ENCODE peak calls at places on chromosomes 6 and 20, in five cellular contexts. K is breast epithelium, T is astrocyte of the cerebellum, B is sigmoid colon, F is fibroblast of lung. O is an unnamed sample.

GRCh38 chr6:126188271-126188909 is 151.5 kb upstream of the CENPW start:
- DNase-seq in K (no peak), T (peak), B (no peak), F (peak), O (peak)

GRCh38 chr20:61694666-61695065 is 371.0 kb downstream of the TAF4 start:
- DNase-seq in K (no peak), T (no peak), B (no peak), F (no peak), O (no peak)

GRCh38 chr6:56595490-56596122 is 47.1 kb downstream of the DST start:
- DNase-seq in K (no peak), T (peak), B (no peak), F (peak), O (no peak)

GRCh38 chr20:21901470-21902275 is 196.2 kb downstream of the PAX1 start:
- DNase-seq in K (no peak), T (no peak), B (peak), F (no peak), O (no peak)

GRCh38 chr6:133306876-133307275 is 65.7 kb downstream of the EYA4 start:
- DNase-seq in K (no peak), T (no peak), B (no peak), F (peak), O (no peak)

GRCh38 chr20:36482044-36482473 is 59.3 kb upstream of the MYL9 start:
- DNase-seq in K (no peak), T (no peak), B (no peak), F (no peak), O (no peak)

GRCh38 chr20:48378976-48379670 is 448.7 kb downstream of the PREX1 start:
- DNase-seq in K (no peak), T (no peak), B (no peak), F (no peak), O (no peak)

GRCh38 chr6:169897601-169898358 is 146.4 kb downstream of the ERMARD start:
- DNase-seq in K (no peak), T (no peak), B (no peak), F (no peak), O (no peak)

GRCh38 chr6:1825277-1825676 is 215.6 kb downstream of the FOXC1 start:
- DNase-seq in K (no peak), T (no peak), B (no peak), F (no peak), O (no peak)

GRCh38 chr6:167107787-167108186 is 15.1 kb upstream of the CCR6 start:
- DNase-seq in K (peak), T (no peak), B (no peak), F (no peak), O (no peak)

GRCh38 chr20:25310268-25310920 is 62.5 kb downstream of the PYGB start:
- DNase-seq in K (no peak), T (peak), B (peak), F (peak), O (peak)

GRCh38 chr20:20498081-20498861 is 130.4 kb downstream of the INSM1 start:
- DNase-seq in K (no peak), T (peak), B (no peak), F (peak), O (peak)

GRCh38 chr20:4592316-4593148 is 129.2 kb upstream of the PRND start:
- DNase-seq in K (no peak), T (no peak), B (no peak), F (peak), O (no peak)

GRCh38 chr6:13454286-13455221 is 32.8 kb downstream of the GFOD1 start:
- DNase-seq in K (no peak), T (no peak), B (peak), F (peak), O (no peak)

GRCh38 chr6:112279044-112279916 is 24.9 kb upstream of the LAMA4 start:
- DNase-seq in K (no peak), T (no peak), B (no peak), F (peak), O (no peak)

GRCh38 chr20:25706793-25707192 is 10.1 kb upstream of the ZNF337 start:
- DNase-seq in K (no peak), T (no peak), B (no peak), F (no peak), O (no peak)

GRCh38 chr6:165695736-165696515 is 32.9 kb upstream of the PDE10A start:
- DNase-seq in K (no peak), T (no peak), B (no peak), F (no peak), O (no peak)

GRCh38 chr6:129543981-129544380 is 166.0 kb downstream of the ARHGAP18 start:
- DNase-seq in K (no peak), T (no peak), B (no peak), F (peak), O (no peak)

GRCh38 chr20:16675165-16675564 is 54.7 kb upstream of the SNRPB2 start:
- DNase-seq in K (no peak), T (no peak), B (no peak), F (no peak), O (no peak)

GRCh38 chr6:62626661-62627060 is 340.6 kb upstream of the KHDRBS2 start:
- DNase-seq in K (no peak), T (no peak), B (no peak), F (no peak), O (no peak)

GRCh38 chr20:62967149-62967501 is 14.6 kb downstream of the SLC17A9 start:
- DNase-seq in K (no peak), T (no peak), B (no peak), F (no peak), O (no peak)

GRCh38 chr20:62964700-62965099 is 12.2 kb downstream of the SLC17A9 start:
- DNase-seq in K (no peak), T (no peak), B (no peak), F (no peak), O (no peak)

GRCh38 chr20:62966212-62967148 is 14.0 kb downstream of the SLC17A9 start:
- DNase-seq in K (no peak), T (no peak), B (no peak), F (no peak), O (no peak)

GRCh38 chr20:62963614-62964397 is 11.3 kb downstream of the SLC17A9 start:
- DNase-seq in K (no peak), T (no peak), B (no peak), F (no peak), O (no peak)

DNA sequence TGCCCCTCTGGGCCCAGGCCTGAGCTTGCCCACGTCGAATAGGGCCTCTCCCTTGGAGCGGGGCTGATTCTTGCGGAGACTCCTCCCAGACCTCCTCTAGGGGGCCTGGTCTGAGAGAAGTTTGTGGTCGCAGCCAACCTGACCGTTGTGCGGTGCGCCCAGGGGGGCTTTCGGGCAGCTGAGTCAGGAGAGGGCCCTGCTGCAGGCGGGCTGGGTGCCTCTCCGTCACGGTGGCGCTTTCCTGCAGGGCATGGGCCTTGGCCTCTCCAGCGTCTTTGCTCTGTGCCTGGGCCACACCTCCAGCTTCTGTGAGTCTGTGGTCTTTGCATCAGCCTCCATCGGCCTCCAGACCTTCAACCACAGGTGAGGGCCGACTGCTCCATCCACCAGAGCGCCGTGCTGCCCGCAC is 12.9 kb downstream of the SLC17A9 start:
- DNase-seq in K (no peak), T (no peak), B (no peak), F (no peak), O (no peak)
- TF ChIP-seq CTCF in K (no peak), T (no peak), B (no peak), F (no peak), O (no peak)

DNA sequence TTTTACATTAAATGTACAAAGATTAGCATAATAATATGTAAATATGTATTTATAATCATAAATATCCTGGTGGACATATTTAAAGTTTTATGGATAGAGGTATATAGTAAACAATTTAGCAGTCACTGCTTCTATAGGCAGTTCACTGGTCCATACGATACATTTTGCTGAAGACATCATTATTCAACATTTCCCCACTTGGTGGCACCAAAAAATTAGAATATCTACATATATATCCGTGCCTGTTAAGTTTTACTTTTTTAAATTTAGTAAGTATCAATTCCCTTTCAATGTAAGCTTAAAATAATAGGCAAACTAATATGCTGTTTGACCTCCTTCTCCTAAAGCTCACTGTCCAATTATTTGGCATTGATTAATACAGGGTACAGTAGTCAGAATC is 64.2 kb downstream of the LMBRD1 start:
- DNase-seq in K (no peak), T (no peak), B (no peak), F (peak), O (no peak)
- TF ChIP-seq CTCF in K (no peak), T (no peak), B (no peak), F (no peak), O (peak)

GRCh38 chr20:23419995-23420901 is 1.0 kb downstream of the NAPB start:
- DNase-seq in K (no peak), T (no peak), B (peak), F (peak), O (peak)

GRCh38 chr20:23417861-23418260 is 3.4 kb downstream of the NAPB start:
- DNase-seq in K (no peak), T (no peak), B (no peak), F (no peak), O (no peak)

GRCh38 chr20:23425129-23425528 is 3.8 kb upstream of the NAPB start:
- DNase-seq in K (no peak), T (no peak), B (no peak), F (no peak), O (no peak)

GRCh38 chr20:23419657-23419994 is 1.7 kb downstream of the NAPB start:
- DNase-seq in K (no peak), T (no peak), B (no peak), F (no peak), O (no peak)

GRCh38 chr20:23420943-23421925 is at the start of gene NAPB:
- DNase-seq in K (peak), T (peak), B (peak), F (peak), O (peak)
- TF ChIP-seq CTCF in K (peak), T (peak), B (peak), F (peak), O (peak)

GRCh38 chr6:111087106-111087835 is at the start of gene SLC16A10:
- DNase-seq in K (no peak), T (no peak), B (peak), F (no peak), O (no peak)
- TF ChIP-seq CTCF in K (no peak), T (no peak), B (no peak), F (no peak), O (no peak)

GRCh38 chr20:41349943-41350342 is 9.3 kb downstream of the LPIN3 start:
- DNase-seq in K (no peak), T (no peak), B (no peak), F (no peak), O (no peak)

GRCh38 chr20:41352666-41353065 is 12.0 kb downstream of the LPIN3 start:
- DNase-seq in K (no peak), T (no peak), B (no peak), F (no peak), O (no peak)

GRCh38 chr20:41353530-41353929 is 12.9 kb downstream of the LPIN3 start:
- DNase-seq in K (no peak), T (no peak), B (no peak), F (no peak), O (no peak)

GRCh38 chr20:41349266-41349665 is 8.6 kb downstream of the LPIN3 start:
- DNase-seq in K (no peak), T (no peak), B (no peak), F (no peak), O (no peak)

GRCh38 chr20:41352106-41352505 is 11.5 kb downstream of the LPIN3 start:
- DNase-seq in K (no peak), T (no peak), B (no peak), F (no peak), O (no peak)
- TF ChIP-seq CTCF in K (no peak), T (peak), B (no peak), F (no peak), O (peak)

DNA sequence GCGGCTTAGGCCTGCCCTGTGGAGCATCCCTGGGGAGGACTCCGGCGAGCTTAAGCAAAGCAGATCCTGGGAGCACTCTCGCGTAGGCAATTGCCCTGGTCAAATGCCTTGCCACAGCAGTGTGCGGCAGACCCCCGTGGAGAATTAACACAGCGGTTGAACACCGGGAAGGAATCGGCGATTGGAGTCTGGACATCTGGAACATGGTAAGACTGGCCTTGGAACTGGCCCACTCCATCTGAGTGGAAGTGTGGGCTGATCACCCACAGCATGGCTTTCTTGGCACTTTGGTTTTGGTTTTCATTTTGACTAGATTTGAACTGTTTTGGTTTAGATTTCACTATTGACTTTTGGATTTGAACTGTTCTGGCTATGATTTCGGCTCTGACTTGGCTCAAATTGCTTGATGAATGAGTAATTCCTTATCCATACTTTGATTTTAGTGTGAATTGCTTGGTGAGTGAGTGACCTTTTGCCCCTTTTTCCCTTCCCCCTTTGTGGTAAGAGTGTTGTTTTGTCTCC is 300.7 kb downstream of the RNGTT start:
- DNase-seq in K (no peak), T (no peak), B (no peak), F (no peak), O (no peak)
- TF ChIP-seq CTCF in K (no peak), T (no peak), B (no peak), F (no peak), O (no peak)

DNA sequence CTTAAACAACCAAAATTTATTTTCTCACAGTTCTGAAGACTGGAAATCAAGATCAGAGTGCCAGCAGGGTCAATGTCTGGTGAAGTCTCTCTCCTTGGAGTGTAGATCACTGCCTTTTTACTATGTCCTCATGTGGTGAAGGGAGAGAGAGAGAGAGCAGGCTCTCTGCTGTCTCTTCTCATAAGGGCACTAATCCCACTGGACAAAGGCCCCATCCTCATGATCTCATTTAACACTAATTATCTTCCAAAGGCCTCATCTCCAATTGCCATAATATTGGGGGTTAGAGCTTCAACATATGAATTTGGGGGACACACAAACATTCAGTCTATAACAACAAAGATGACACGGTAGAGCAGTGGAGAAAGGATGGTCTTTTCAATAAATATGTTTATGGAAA is 27.4 kb downstream of the SOBP start:
- DNase-seq in K (no peak), T (no peak), B (no peak), F (no peak), O (no peak)
- TF ChIP-seq CTCF in K (no peak), T (no peak), B (no peak), F (no peak), O (no peak)

DNA sequence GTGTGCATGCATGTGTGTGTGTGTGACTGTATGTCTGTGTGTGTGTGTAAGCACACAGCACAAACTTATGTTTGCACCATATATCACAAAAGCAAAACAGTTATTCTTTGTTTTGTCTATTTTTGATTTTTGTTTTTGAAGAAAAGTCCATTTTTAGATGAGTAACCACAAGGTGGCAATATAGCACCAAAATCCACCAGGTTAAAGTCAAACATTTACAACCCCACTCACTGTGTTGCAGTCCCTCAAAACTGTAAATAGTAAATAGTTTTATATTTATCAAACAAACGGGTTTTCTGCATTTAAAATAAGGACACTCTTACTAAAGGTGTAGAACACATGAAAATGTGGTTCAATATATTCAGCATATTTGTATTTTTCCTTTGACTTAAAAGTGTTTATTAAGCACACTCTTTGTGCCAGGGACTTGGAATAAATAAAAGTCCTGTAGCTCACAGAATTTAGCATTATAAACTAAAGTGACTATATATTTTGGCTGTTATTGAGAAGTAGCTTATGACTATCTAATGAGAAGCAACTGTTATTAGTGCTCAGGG is 118.5 kb downstream of the GFRAL start:
- DNase-seq in K (no peak), T (peak), B (no peak), F (peak), O (no peak)
- TF ChIP-seq CTCF in K (peak), T (peak), B (peak), F (peak), O (peak)

O was measured in BJ.